ENCODE peak calls at places on chromosomes 11 and 22, in nine cellular contexts. One of them, this sample, is unnamed.
A peak's percentile ranks its signal among the peaks of the same experiment; 100 is the strongest.

GRCh38 chr11:1161410-1162152 is 3.8 kb downstream of the MUC5AC start:
- DNase-seq in left ventricle myocardium inferior: peak; percentile 12
- DNase-seq in endodermal cell: peak; percentile 38
- DNase-seq in AG04450: no peak
- DNase-seq in brain microvascular endothelial cell: no peak
- DNase-seq in cardiac muscle cell: no peak
- DNase-seq in transverse colon: peak; percentile 3
- DNase-seq in body of pancreas: no peak
- DNase-seq in MM.1S: no peak
- DNase-seq in this sample: no peak

GRCh38 chr11:122137081-122137793 is 21.2 kb upstream of the BLID start:
- DNase-seq in left ventricle myocardium inferior: no peak
- DNase-seq in endodermal cell: no peak
- DNase-seq in AG04450: peak; percentile 76
- DNase-seq in brain microvascular endothelial cell: peak; percentile 67
- DNase-seq in cardiac muscle cell: no peak
- DNase-seq in transverse colon: no peak
- DNase-seq in body of pancreas: no peak
- DNase-seq in MM.1S: no peak
- DNase-seq in this sample: no peak

GRCh38 chr11:129006161-129006560 is 63.5 kb upstream of the TP53AIP1 start:
- DNase-seq in left ventricle myocardium inferior: no peak
- DNase-seq in endodermal cell: no peak
- DNase-seq in AG04450: no peak
- DNase-seq in brain microvascular endothelial cell: no peak
- DNase-seq in cardiac muscle cell: no peak
- DNase-seq in transverse colon: no peak
- DNase-seq in body of pancreas: no peak
- DNase-seq in MM.1S: no peak
- DNase-seq in this sample: no peak

GRCh38 chr11:66985508-66986177 is 10.5 kb downstream of the C11orf86 start:
- DNase-seq in left ventricle myocardium inferior: peak; percentile 74
- DNase-seq in endodermal cell: no peak
- DNase-seq in AG04450: no peak
- DNase-seq in brain microvascular endothelial cell: no peak
- DNase-seq in cardiac muscle cell: no peak
- DNase-seq in transverse colon: no peak
- DNase-seq in body of pancreas: peak; percentile 83
- DNase-seq in MM.1S: no peak
- DNase-seq in this sample: no peak

GRCh38 chr11:58801302-58801701 is 43.2 kb downstream of the GLYATL2 start:
- DNase-seq in left ventricle myocardium inferior: no peak
- DNase-seq in endodermal cell: no peak
- DNase-seq in AG04450: no peak
- DNase-seq in brain microvascular endothelial cell: no peak
- DNase-seq in cardiac muscle cell: no peak
- DNase-seq in transverse colon: no peak
- DNase-seq in body of pancreas: no peak
- DNase-seq in MM.1S: no peak
- DNase-seq in this sample: no peak

GRCh38 chr11:23764285-23764684 is 732.6 kb upstream of the LUZP2 start:
- DNase-seq in left ventricle myocardium inferior: no peak
- DNase-seq in endodermal cell: no peak
- DNase-seq in AG04450: no peak
- DNase-seq in brain microvascular endothelial cell: no peak
- DNase-seq in cardiac muscle cell: no peak
- DNase-seq in transverse colon: no peak
- DNase-seq in body of pancreas: no peak
- DNase-seq in MM.1S: no peak
- DNase-seq in this sample: no peak

GRCh38 chr11:120652705-120653335 is 141.3 kb downstream of the GRIK4 start:
- DNase-seq in left ventricle myocardium inferior: no peak
- DNase-seq in endodermal cell: no peak
- DNase-seq in AG04450: no peak
- DNase-seq in brain microvascular endothelial cell: no peak
- DNase-seq in cardiac muscle cell: no peak
- DNase-seq in transverse colon: no peak
- DNase-seq in body of pancreas: no peak
- DNase-seq in MM.1S: no peak
- DNase-seq in this sample: no peak

GRCh38 chr11:134413334-134414035 is 1.4 kb upstream of the B3GAT1 start:
- DNase-seq in left ventricle myocardium inferior: no peak
- DNase-seq in endodermal cell: no peak
- DNase-seq in AG04450: no peak
- DNase-seq in brain microvascular endothelial cell: no peak
- DNase-seq in cardiac muscle cell: no peak
- DNase-seq in transverse colon: no peak
- DNase-seq in body of pancreas: no peak
- DNase-seq in MM.1S: no peak
- DNase-seq in this sample: no peak

GRCh38 chr11:104487035-104487775 is 323.3 kb upstream of the PDGFD start:
- DNase-seq in left ventricle myocardium inferior: no peak
- DNase-seq in endodermal cell: no peak
- DNase-seq in AG04450: no peak
- DNase-seq in brain microvascular endothelial cell: peak; percentile 40
- DNase-seq in cardiac muscle cell: no peak
- DNase-seq in transverse colon: no peak
- DNase-seq in body of pancreas: no peak
- DNase-seq in MM.1S: no peak
- DNase-seq in this sample: no peak

GRCh38 chr11:102244681-102245409 is 72.4 kb upstream of the BIRC3 start:
- DNase-seq in left ventricle myocardium inferior: no peak
- DNase-seq in endodermal cell: no peak
- DNase-seq in AG04450: no peak
- DNase-seq in brain microvascular endothelial cell: peak; percentile 84
- DNase-seq in cardiac muscle cell: no peak
- DNase-seq in transverse colon: no peak
- DNase-seq in body of pancreas: no peak
- DNase-seq in MM.1S: no peak
- DNase-seq in this sample: no peak

GRCh38 chr11:45304992-45305335 is 18.8 kb upstream of the SYT13 start:
- DNase-seq in left ventricle myocardium inferior: no peak
- DNase-seq in endodermal cell: no peak
- DNase-seq in AG04450: no peak
- DNase-seq in brain microvascular endothelial cell: no peak
- DNase-seq in cardiac muscle cell: no peak
- DNase-seq in transverse colon: no peak
- DNase-seq in body of pancreas: no peak
- DNase-seq in MM.1S: no peak
- DNase-seq in this sample: no peak

GRCh38 chr22:36998620-36999351 is 20.5 kb downstream of the TST start:
- DNase-seq in left ventricle myocardium inferior: no peak
- DNase-seq in endodermal cell: peak; percentile 74
- DNase-seq in AG04450: no peak
- DNase-seq in brain microvascular endothelial cell: no peak
- DNase-seq in cardiac muscle cell: no peak
- DNase-seq in transverse colon: peak; percentile 44
- DNase-seq in body of pancreas: no peak
- DNase-seq in MM.1S: no peak
- DNase-seq in this sample: no peak

GRCh38 chr11:39461065-39461464 is 1998.4 kb downstream of the LRRC4C start:
- DNase-seq in left ventricle myocardium inferior: no peak
- DNase-seq in endodermal cell: no peak
- DNase-seq in AG04450: no peak
- DNase-seq in brain microvascular endothelial cell: no peak
- DNase-seq in cardiac muscle cell: no peak
- DNase-seq in transverse colon: no peak
- DNase-seq in body of pancreas: no peak
- DNase-seq in MM.1S: no peak
- DNase-seq in this sample: no peak

GRCh38 chr22:40951795-40952602 is 821 bp downstream of the RBX1 start:
- DNase-seq in left ventricle myocardium inferior: no peak
- DNase-seq in endodermal cell: no peak
- DNase-seq in AG04450: no peak
- DNase-seq in brain microvascular endothelial cell: no peak
- DNase-seq in cardiac muscle cell: no peak
- DNase-seq in transverse colon: no peak
- DNase-seq in body of pancreas: no peak
- DNase-seq in MM.1S: no peak
- DNase-seq in this sample: no peak

GRCh38 chr11:9099617-9100016 is 8.2 kb upstream of the SCUBE2 start:
- DNase-seq in left ventricle myocardium inferior: no peak
- DNase-seq in endodermal cell: no peak
- DNase-seq in AG04450: no peak
- DNase-seq in brain microvascular endothelial cell: no peak
- DNase-seq in cardiac muscle cell: no peak
- DNase-seq in transverse colon: no peak
- DNase-seq in body of pancreas: no peak
- DNase-seq in MM.1S: no peak
- DNase-seq in this sample: no peak

GRCh38 chr11:14443642-14444041 is 56.0 kb downstream of the COPB1 start:
- DNase-seq in left ventricle myocardium inferior: no peak
- DNase-seq in endodermal cell: no peak
- DNase-seq in AG04450: no peak
- DNase-seq in brain microvascular endothelial cell: peak; percentile 72
- DNase-seq in cardiac muscle cell: peak; percentile 38
- DNase-seq in transverse colon: peak; percentile 27
- DNase-seq in body of pancreas: peak; percentile 78
- DNase-seq in MM.1S: no peak
- DNase-seq in this sample: no peak

GRCh38 chr11:94325681-94326080 is 21.3 kb downstream of the IZUMO1R start:
- DNase-seq in left ventricle myocardium inferior: no peak
- DNase-seq in endodermal cell: peak; percentile 97
- DNase-seq in AG04450: no peak
- DNase-seq in brain microvascular endothelial cell: peak; percentile 14
- DNase-seq in cardiac muscle cell: peak; percentile 32
- DNase-seq in transverse colon: peak; percentile 48
- DNase-seq in body of pancreas: no peak
- DNase-seq in MM.1S: peak; percentile 21
- DNase-seq in this sample: no peak

GRCh38 chr22:31616315-31616980 is 45.6 kb downstream of the PISD start:
- DNase-seq in left ventricle myocardium inferior: no peak
- DNase-seq in endodermal cell: peak; percentile 46
- DNase-seq in AG04450: no peak
- DNase-seq in brain microvascular endothelial cell: no peak
- DNase-seq in cardiac muscle cell: no peak
- DNase-seq in transverse colon: no peak
- DNase-seq in body of pancreas: no peak
- DNase-seq in MM.1S: peak; percentile 67
- DNase-seq in this sample: no peak

GRCh38 chr22:22745225-22746060 is 101.0 kb downstream of the GGTLC2 start:
- DNase-seq in left ventricle myocardium inferior: no peak
- DNase-seq in endodermal cell: peak; percentile 87
- DNase-seq in AG04450: no peak
- DNase-seq in brain microvascular endothelial cell: peak; percentile 12
- DNase-seq in cardiac muscle cell: no peak
- DNase-seq in transverse colon: peak; percentile 65
- DNase-seq in body of pancreas: peak; percentile 50
- DNase-seq in MM.1S: peak; percentile 72
- DNase-seq in this sample: no peak

GRCh38 chr11:74672956-74673895 is 58.0 kb downstream of the CHRDL2 start:
- DNase-seq in left ventricle myocardium inferior: peak; percentile 83
- DNase-seq in endodermal cell: peak; percentile 25
- DNase-seq in AG04450: peak; percentile 95
- DNase-seq in brain microvascular endothelial cell: peak; percentile 99
- DNase-seq in cardiac muscle cell: no peak
- DNase-seq in transverse colon: peak; percentile 59
- DNase-seq in body of pancreas: peak; percentile 77
- DNase-seq in MM.1S: no peak
- DNase-seq in this sample: peak; percentile 46

GRCh38 chr22:47847281-47847890 is 1084.9 kb downstream of the TBC1D22A start:
- DNase-seq in left ventricle myocardium inferior: no peak
- DNase-seq in endodermal cell: no peak
- DNase-seq in AG04450: no peak
- DNase-seq in brain microvascular endothelial cell: no peak
- DNase-seq in cardiac muscle cell: no peak
- DNase-seq in transverse colon: no peak
- DNase-seq in body of pancreas: no peak
- DNase-seq in MM.1S: no peak
- DNase-seq in this sample: peak; percentile 16

GRCh38 chr11:120925944-120926343 is 98.0 kb upstream of the TBCEL start:
- DNase-seq in left ventricle myocardium inferior: no peak
- DNase-seq in endodermal cell: no peak
- DNase-seq in AG04450: no peak
- DNase-seq in brain microvascular endothelial cell: no peak
- DNase-seq in cardiac muscle cell: no peak
- DNase-seq in transverse colon: no peak
- DNase-seq in body of pancreas: no peak
- DNase-seq in MM.1S: peak; percentile 84
- DNase-seq in this sample: no peak

DNA sequence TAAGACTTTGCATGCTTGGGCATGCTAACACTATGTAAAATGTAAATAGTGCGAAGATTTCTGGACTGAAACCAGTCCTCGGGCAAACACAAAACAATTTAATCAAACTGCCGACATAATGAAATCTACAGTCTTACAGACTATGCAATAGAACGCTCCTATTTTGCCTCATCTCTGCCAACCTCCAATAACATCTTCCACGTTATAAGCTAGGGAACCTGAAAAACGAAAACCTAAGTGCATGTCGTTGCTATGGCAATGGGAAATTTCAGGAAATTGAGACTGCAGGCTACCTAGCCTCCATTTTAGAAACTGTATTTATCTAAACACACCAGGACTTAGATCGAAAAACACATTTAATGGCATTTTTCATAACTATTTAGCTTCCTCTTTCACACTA is 1.1 kb downstream of the CSTF3 start:
- DNase-seq in left ventricle myocardium inferior: no peak
- DNase-seq in endodermal cell: no peak
- DNase-seq in AG04450: no peak
- DNase-seq in brain microvascular endothelial cell: peak; percentile 38
- DNase-seq in cardiac muscle cell: no peak
- DNase-seq in transverse colon: no peak
- DNase-seq in body of pancreas: no peak
- DNase-seq in MM.1S: peak; percentile 22
- DNase-seq in this sample: no peak
- H3K27ac ChIP-seq in left ventricle myocardium inferior: no peak overlapping the region
- H3K27ac ChIP-seq in endodermal cell: no peak overlapping the region
- H3K27ac ChIP-seq in AG04450: no peak overlapping the region
- H3K27ac ChIP-seq in brain microvascular endothelial cell: peak overlapping the region; percentile 89
- H3K27ac ChIP-seq in cardiac muscle cell: peak overlapping the region; percentile 76
- H3K27ac ChIP-seq in transverse colon: peak overlapping the region; percentile 82
- H3K27ac ChIP-seq in body of pancreas: no peak overlapping the region
- H3K27ac ChIP-seq in MM.1S: peak overlapping the region; percentile 61
- H3K27ac ChIP-seq in this sample: no peak overlapping the region

GRCh38 chr11:113570906-113571305 is 95.7 kb upstream of the DRD2 start:
- DNase-seq in left ventricle myocardium inferior: no peak
- DNase-seq in endodermal cell: peak; percentile 6
- DNase-seq in AG04450: no peak
- DNase-seq in brain microvascular endothelial cell: no peak
- DNase-seq in cardiac muscle cell: no peak
- DNase-seq in transverse colon: no peak
- DNase-seq in body of pancreas: no peak
- DNase-seq in MM.1S: no peak
- DNase-seq in this sample: no peak
- H3K4me3 ChIP-seq in left ventricle myocardium inferior: no peak overlapping the region
- H3K4me3 ChIP-seq in endodermal cell: no peak overlapping the region
- H3K4me3 ChIP-seq in AG04450: no peak overlapping the region
- H3K4me3 ChIP-seq in brain microvascular endothelial cell: no peak overlapping the region
- H3K4me3 ChIP-seq in cardiac muscle cell: no peak overlapping the region
- H3K4me3 ChIP-seq in transverse colon: no peak overlapping the region
- H3K4me3 ChIP-seq in body of pancreas: no peak overlapping the region
- H3K4me3 ChIP-seq in MM.1S: no peak overlapping the region
- H3K4me3 ChIP-seq in this sample: no peak overlapping the region

GRCh38 chr11:65822760-65823528 is 10.8 kb upstream of the SNX32 start:
- DNase-seq in left ventricle myocardium inferior: no peak
- DNase-seq in endodermal cell: no peak
- DNase-seq in AG04450: no peak
- DNase-seq in brain microvascular endothelial cell: no peak
- DNase-seq in cardiac muscle cell: no peak
- DNase-seq in transverse colon: peak; percentile 68
- DNase-seq in body of pancreas: peak; percentile 77
- DNase-seq in MM.1S: no peak
- DNase-seq in this sample: no peak
- TF ChIP-seq CTCF in left ventricle myocardium inferior: no peak
- TF ChIP-seq CTCF in endodermal cell: no peak
- TF ChIP-seq CTCF in AG04450: no peak
- TF ChIP-seq CTCF in brain microvascular endothelial cell: no peak
- TF ChIP-seq CTCF in cardiac muscle cell: no peak
- TF ChIP-seq CTCF in transverse colon: peak; percentile 21
- TF ChIP-seq CTCF in body of pancreas: no peak
- TF ChIP-seq CTCF in MM.1S: no peak
- TF ChIP-seq CTCF in this sample: no peak

GRCh38 chr11:18145025-18145424 is 12.7 kb downstream of the MRGPRX3 start:
- DNase-seq in left ventricle myocardium inferior: no peak
- DNase-seq in endodermal cell: no peak
- DNase-seq in AG04450: no peak
- DNase-seq in brain microvascular endothelial cell: no peak
- DNase-seq in cardiac muscle cell: no peak
- DNase-seq in transverse colon: no peak
- DNase-seq in body of pancreas: no peak
- DNase-seq in MM.1S: no peak
- DNase-seq in this sample: no peak
- H3K27ac ChIP-seq in left ventricle myocardium inferior: no peak overlapping the region
- H3K27ac ChIP-seq in endodermal cell: no peak overlapping the region
- H3K27ac ChIP-seq in AG04450: no peak overlapping the region
- H3K27ac ChIP-seq in brain microvascular endothelial cell: no peak overlapping the region
- H3K27ac ChIP-seq in cardiac muscle cell: no peak overlapping the region
- H3K27ac ChIP-seq in transverse colon: no peak overlapping the region
- H3K27ac ChIP-seq in body of pancreas: no peak overlapping the region
- H3K27ac ChIP-seq in MM.1S: no peak overlapping the region
- H3K27ac ChIP-seq in this sample: no peak overlapping the region

This sample was measured in lung.